ENCODE peak calls at places on chromosomes 2 and 18, in five cellular contexts. A, P, E, T and L are unnamed samples.

GRCh38 chr2:206276169-206276927 is 1.9 kb downstream of the ZDBF2 start:
- DNase-seq in P (no peak), E (no peak), A (no peak), T (no peak), L (no peak)

GRCh38 chr2:67828066-67828465 is 234.7 kb downstream of the C1D start:
- DNase-seq in T (no peak), A (no peak), E (no peak), P (no peak), L (no peak)

GRCh38 chr18:46412831-46413371 is 244.1 kb downstream of the LOXHD1 start:
- DNase-seq in A (no peak), T (no peak), P (no peak), E (no peak), L (no peak)

GRCh38 chr18:25399554-25399953 is 47.6 kb upstream of the ZNF521 start:
- DNase-seq in T (peak), E (no peak), A (no peak), P (no peak), L (no peak)

GRCh38 chr2:233990261-233990798 is 60.2 kb upstream of the SPP2 start:
- DNase-seq in A (peak), T (peak), E (no peak), P (no peak), L (no peak)

GRCh38 chr2:120480903-120481445 is 135.0 kb downstream of the INHBB start:
- DNase-seq in A (no peak), T (no peak), E (no peak), P (no peak), L (no peak)

GRCh38 chr2:102621630-102622029 is 2.3 kb downstream of the SLC9A2 start:
- DNase-seq in T (no peak), P (no peak), A (no peak), E (no peak), L (no peak)

GRCh38 chr2:12304494-12305228 is 412.1 kb upstream of the TRIB2 start:
- DNase-seq in E (no peak), T (no peak), A (no peak), P (no peak), L (no peak)

GRCh38 chr2:102080451-102081054 is 62.0 kb upstream of the IL1R1 start:
- DNase-seq in P (no peak), T (no peak), E (no peak), A (no peak), L (no peak)

GRCh38 chr2:130727286-130727924 is 1.5 kb upstream of the GPR148 start:
- DNase-seq in T (peak), A (peak), P (peak), E (peak), L (peak)

GRCh38 chr18:6413554-6414117 is 1.1 kb downstream of the L3MBTL4 start:
- DNase-seq in T (no peak), A (no peak), P (no peak), E (no peak), L (no peak)

GRCh38 chr2:129180124-129180716 is 799.2 kb upstream of the RAB6C start:
- DNase-seq in A (no peak), E (no peak), P (no peak), T (no peak), L (no peak)

GRCh38 chr18:40583671-40584070 is 1371.4 kb upstream of the PIK3C3 start:
- DNase-seq in E (no peak), A (no peak), T (no peak), P (no peak), L (no peak)

GRCh38 chr2:69798466-69798908 is 31.0 kb upstream of the GMCL1 start:
- DNase-seq in E (no peak), P (no peak), T (no peak), A (no peak), L (no peak)

GRCh38 chr2:173076557-173077345 is 1.1 kb downstream of the MAP3K20 start:
- DNase-seq in A (no peak), P (no peak), E (peak), T (peak), L (peak)

GRCh38 chr2:233818639-233819621 is 35.4 kb downstream of the HJURP start:
- DNase-seq in E (no peak), P (no peak), T (no peak), A (no peak), L (no peak)

GRCh38 chr18:66560092-66560491 is 43.8 kb downstream of the CDH19 start:
- DNase-seq in T (peak), P (no peak), E (no peak), A (no peak), L (peak)

GRCh38 chr2:20507166-20507692 is 60.4 kb downstream of the RHOB start:
- DNase-seq in A (no peak), E (no peak), T (no peak), P (peak), L (peak)

GRCh38 chr18:76847926-76848325 is 25.6 kb downstream of the ZNF236 start:
- DNase-seq in P (peak), A (no peak), E (no peak), T (no peak), L (no peak)

GRCh38 chr2:69791045-69791444 is 38.4 kb upstream of the GMCL1 start:
- DNase-seq in A (no peak), P (no peak), E (no peak), T (no peak), L (no peak)

GRCh38 chr2:17146358-17146757 is 371.9 kb downstream of the RAD51AP2 start:
- DNase-seq in T (no peak), E (no peak), A (no peak), P (no peak), L (no peak)

GRCh38 chr2:8203354-8203753 is 478.5 kb upstream of the ID2 start:
- DNase-seq in T (no peak), A (no peak), P (peak), E (peak), L (no peak)

GRCh38 chr18:41266616-41267015 is 688.4 kb upstream of the PIK3C3 start:
- DNase-seq in E (no peak), A (no peak), P (no peak), T (no peak), L (no peak)

GRCh38 chr2:240646061-240646899 is 21.0 kb downstream of the GPR35 start:
- DNase-seq in E (no peak), A (no peak), P (peak), T (no peak), L (peak)